ENCODE peak calls at places on chromosomes 6 and 20, in seven cellular contexts. K is SJCRH30, W is aorta, O is heart left ventricle, B is H7, P is breast epithelium, V is body of pancreas. J is an unnamed sample.

GRCh38 chr6:18431581-18431980 is 44.4 kb downstream of the RNF144B start:
- DNase-seq in K (no peak), W (no peak), O (no peak), B (no peak), P (no peak), V (no peak), J (peak; percentile 75)

GRCh38 chr20:62235001-62235776 is 3.1 kb upstream of the OSBPL2 start:
- DNase-seq in K (peak; percentile 60), W (no peak), O (no peak), B (no peak), P (no peak), V (no peak), J (no peak)

GRCh38 chr6:139765825-139766285 is 391.4 kb upstream of the CITED2 start:
- DNase-seq in K (peak; percentile 26), W (no peak), O (no peak), B (no peak), P (no peak), V (no peak), J (no peak)

GRCh38 chr6:27129917-27130316 is 117.6 kb upstream of the PRSS16 start:
- DNase-seq in K (no peak), W (no peak), O (no peak), B (no peak), P (no peak), V (no peak), J (no peak)

GRCh38 chr20:57397693-57398108 is 6.5 kb downstream of the RBM38 start:
- DNase-seq in K (no peak), W (peak; percentile 68), O (no peak), B (no peak), P (no peak), V (no peak), J (no peak)

GRCh38 chr6:2790588-2790987 is 25.4 kb downstream of the WRNIP1 start:
- DNase-seq in K (peak; percentile 48), W (no peak), O (no peak), B (peak; percentile 84), P (no peak), V (no peak), J (no peak)

GRCh38 chr20:48832423-48832735 is 4.6 kb upstream of the PREX1 start:
- DNase-seq in K (peak; percentile 91), W (peak; percentile 28), O (no peak), B (no peak), P (no peak), V (no peak), J (no peak)

GRCh38 chr6:13848553-13849150 is 34.3 kb upstream of the MCUR1 start:
- DNase-seq in K (no peak), W (no peak), O (no peak), B (no peak), P (no peak), V (no peak), J (no peak)

GRCh38 chr20:3404402-3404801 is 3.1 kb downstream of the DNAAF9 start:
- DNase-seq in K (no peak), W (no peak), O (no peak), B (no peak), P (no peak), V (no peak), J (no peak)

GRCh38 chr6:135521431-135521830 is 23.9 kb upstream of the AHI1 start:
- DNase-seq in K (peak; percentile 41), W (no peak), O (no peak), B (no peak), P (no peak), V (no peak), J (no peak)

GRCh38 chr6:139545474-139546116 is 171.1 kb upstream of the CITED2 start:
- DNase-seq in K (no peak), W (no peak), O (no peak), B (no peak), P (no peak), V (no peak), J (no peak)

GRCh38 chr20:47544240-47544639 is 42.6 kb downstream of the NCOA3 start:
- DNase-seq in K (peak; percentile 70), W (no peak), O (no peak), B (no peak), P (no peak), V (no peak), J (peak; percentile 63)

GRCh38 chr20:63325554-63326313 is 32.7 kb downstream of the COL20A1 start:
- DNase-seq in K (no peak), W (peak; percentile 62), O (no peak), B (no peak), P (no peak), V (no peak), J (no peak)

GRCh38 chr6:139981810-139982550 is 607.5 kb upstream of the CITED2 start:
- DNase-seq in K (peak; percentile 86), W (no peak), O (no peak), B (no peak), P (no peak), V (no peak), J (peak; percentile 49)

GRCh38 chr6:82712826-82713225 is 349.2 kb downstream of the TPBG start:
- DNase-seq in K (peak; percentile 40), W (no peak), O (no peak), B (no peak), P (no peak), V (no peak), J (no peak)

GRCh38 chr6:35050291-35050987 is 90.7 kb downstream of the TCP11 start:
- DNase-seq in K (no peak), W (no peak), O (no peak), B (no peak), P (no peak), V (no peak), J (no peak)

GRCh38 chr6:37694259-37694658 is 3.4 kb downstream of the MDGA1 start:
- DNase-seq in K (no peak), W (no peak), O (no peak), B (no peak), P (no peak), V (no peak), J (no peak)
- H3K27me3 ChIP-seq in K (peaks cover 6% of the 10 kb centered on the region), W (no peaks in the 10 kb centered on the region), O (peaks cover 27% of the 10 kb centered on the region), B (peaks cover 68% of the 10 kb centered on the region), P (peaks cover 5% of the 10 kb centered on the region), V (peaks cover 15% of the 10 kb centered on the region), J (peaks cover 7% of the 10 kb centered on the region)

GRCh38 chr20:25054995-25055629 is 2.8 kb downstream of the ACSS1 start:
- DNase-seq in K (no peak), W (peak; percentile 73), O (peak; percentile 3), B (no peak), P (no peak), V (peak; percentile 10), J (peak; percentile 2)
- H3K27me3 ChIP-seq in K (no peaks in the 10 kb centered on the region), W (no peaks in the 10 kb centered on the region), O (no peaks in the 10 kb centered on the region), B (peaks cover 44% of the 10 kb centered on the region), P (no peaks in the 10 kb centered on the region), V (no peaks in the 10 kb centered on the region), J (no peaks in the 10 kb centered on the region)

GRCh38 chr20:12623870-12624269 is 384.9 kb upstream of the SPTLC3 start:
- DNase-seq in K (no peak), W (no peak), O (no peak), B (no peak), P (no peak), V (no peak), J (no peak)

GRCh38 chr20:12627485-12627884 is 381.3 kb upstream of the SPTLC3 start:
- DNase-seq in K (no peak), W (no peak), O (no peak), B (no peak), P (no peak), V (no peak), J (no peak)
- H3K27me3 ChIP-seq in K (no peaks in the 10 kb centered on the region), W (no peaks in the 10 kb centered on the region), O (no peaks in the 10 kb centered on the region), B (no peaks in the 10 kb centered on the region), P (no peaks in the 10 kb centered on the region), V (no peaks in the 10 kb centered on the region), J (no peaks in the 10 kb centered on the region)

DNA sequence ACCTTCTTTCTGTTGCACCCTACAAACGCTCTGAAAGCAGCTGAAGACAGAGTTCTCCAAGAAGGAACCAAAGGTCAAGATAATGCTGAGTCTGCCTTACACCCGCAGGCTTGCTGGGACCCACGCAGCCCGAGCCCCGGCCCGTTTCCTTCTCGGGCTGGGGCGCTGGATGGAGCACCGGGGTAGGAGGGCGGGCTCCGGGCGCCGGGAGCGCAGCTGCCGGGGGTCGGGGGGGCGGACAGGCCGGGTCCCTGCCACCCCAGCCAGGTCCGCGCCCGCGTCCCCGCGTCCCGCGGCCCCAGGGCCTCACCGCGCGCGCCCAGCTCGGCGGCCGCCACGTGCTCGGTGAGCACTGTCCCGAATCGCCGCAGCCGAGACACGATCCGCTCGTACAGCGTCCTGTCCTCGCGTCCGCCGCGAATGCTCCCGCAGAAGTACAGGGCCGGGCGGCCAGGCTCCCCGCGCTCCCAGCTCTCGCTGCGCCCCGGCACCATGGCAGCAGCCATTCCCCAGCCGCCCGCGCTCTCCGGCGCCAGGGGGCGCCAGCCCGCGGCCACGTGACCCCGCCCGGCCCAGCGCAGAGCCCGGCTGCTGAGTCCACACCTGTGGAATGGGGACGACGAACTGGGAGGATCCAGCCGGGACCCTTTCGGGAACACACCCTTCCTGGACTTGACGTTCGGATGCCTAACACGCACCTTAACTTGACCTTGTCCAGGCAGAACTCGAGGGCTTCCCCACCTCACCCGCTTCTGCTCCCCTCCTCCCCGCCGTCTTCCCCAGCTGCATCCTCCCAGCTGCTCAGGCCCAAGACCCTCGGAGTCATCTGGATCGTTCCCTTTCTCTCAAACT is at the start of gene DNPH1:
- DNase-seq in K (peak; percentile 82), W (peak; percentile 93), O (peak; percentile 75), B (peak; percentile 95), P (peak; percentile 68), V (peak; percentile 82), J (peak; percentile 73)
- H3K27me3 ChIP-seq in K (no peaks in the 10 kb centered on the region), W (no peaks in the 10 kb centered on the region), O (no peaks in the 10 kb centered on the region), B (peaks cover 21% of the 10 kb centered on the region), P (no peaks in the 10 kb centered on the region), V (no peaks in the 10 kb centered on the region), J (no peaks in the 10 kb centered on the region)

GRCh38 chr6:125749112-125749863 is at the start of gene HEY2:
- DNase-seq in K (peak; percentile 91), W (peak; percentile 98), O (peak; percentile 96), B (peak; percentile 97), P (peak; percentile 90), V (peak; percentile 96), J (peak; percentile 96)

GRCh38 chr6:125751334-125751916 is 2.0 kb downstream of the HEY2 start:
- DNase-seq in K (no peak), W (no peak), O (no peak), B (peak; percentile 35), P (no peak), V (no peak), J (no peak)

GRCh38 chr6:125748534-125749111 is 809 bp upstream of the HEY2 start:
- DNase-seq in K (no peak), W (no peak), O (no peak), B (peak; percentile 48), P (no peak), V (no peak), J (no peak)

GRCh38 chr6:125750692-125751333 is 1.4 kb downstream of the HEY2 start:
- DNase-seq in K (no peak), W (no peak), O (no peak), B (no peak), P (no peak), V (no peak), J (no peak)

GRCh38 chr6:125749864-125750691 is 646 bp downstream of the HEY2 start:
- DNase-seq in K (no peak), W (peak; percentile 80), O (peak; percentile 44), B (peak; percentile 54), P (no peak), V (no peak), J (peak; percentile 36)
- H3K27me3 ChIP-seq in K (peaks cover 43% of the 10 kb centered on the region), W (no peaks in the 10 kb centered on the region), O (no peaks in the 10 kb centered on the region), B (peaks cover 14% of the 10 kb centered on the region), P (no peaks in the 10 kb centered on the region), V (no peaks in the 10 kb centered on the region), J (no peaks in the 10 kb centered on the region)

GRCh38 chr6:70955441-70956190 is 1.2 kb downstream of the B3GAT2 start:
- DNase-seq in K (peak; percentile 80), W (peak; percentile 95), O (peak; percentile 80), B (peak; percentile 92), P (peak; percentile 59), V (peak; percentile 90), J (peak; percentile 94)
- H3K27me3 ChIP-seq in K (no peaks in the 10 kb centered on the region), W (no peaks in the 10 kb centered on the region), O (peaks cover 35% of the 10 kb centered on the region), B (peaks cover 48% of the 10 kb centered on the region), P (no peaks in the 10 kb centered on the region), V (no peaks in the 10 kb centered on the region), J (no peaks in the 10 kb centered on the region)